ENCODE peak calls at places on chromosomes 3 and 15, in seven cellular contexts. A is heart right ventricle, L is MM.1S, N is ascending aorta, C is DND-41, I is upper lobe of left lung, J is GM23338. K is an unnamed sample.

GRCh38 chr3:24343084-24343783 is 151.4 kb downstream of the THRB start:
- DNase-seq in L (no peak), C (no peak), I (no peak), N (no peak), J (no peak), A (no peak), K (no peak)

GRCh38 chr15:88061452-88061851 is 195.1 kb downstream of the NTRK3 start:
- DNase-seq in N (no peak), J (no peak), C (no peak), L (no peak), A (no peak), I (no peak), K (no peak)

GRCh38 chr15:95162967-95163531 is 931.7 kb downstream of the MCTP2 start:
- DNase-seq in J (no peak), I (no peak), A (no peak), N (peak; percentile 68), L (no peak), C (no peak), K (peak; percentile 8)

GRCh38 chr3:43691120-43692002 is 623 bp downstream of the ABHD5 start:
- DNase-seq in C (peak; percentile 45), N (peak; percentile 85), J (peak; percentile 93), L (peak; percentile 58), A (peak; percentile 63), I (peak; percentile 90), K (peak; percentile 24)

GRCh38 chr15:74791667-74792066 is 9.8 kb downstream of the CSK start:
- DNase-seq in A (no peak), J (no peak), I (no peak), L (no peak), C (no peak), N (no peak), K (no peak)

GRCh38 chr3:184348057-184348382 is 10.6 kb downstream of the FAM131A start:
- DNase-seq in A (no peak), N (no peak), C (no peak), J (no peak), I (no peak), L (no peak), K (no peak)

GRCh38 chr3:98763076-98763475 is at the start of gene ST3GAL6:
- DNase-seq in L (no peak), I (peak; percentile 74), J (no peak), C (no peak), N (peak; percentile 76), A (no peak), K (peak; percentile 58)

GRCh38 chr3:127679534-127680145 is 6.9 kb downstream of the ABTB1 start:
- DNase-seq in N (peak; percentile 61), J (peak; percentile 68), I (peak; percentile 17), C (no peak), L (no peak), A (no peak), K (no peak)

GRCh38 chr15:31228980-31229826 is 97.4 kb upstream of the KLF13 start:
- DNase-seq in N (no peak), C (no peak), J (peak; percentile 29), I (peak; percentile 87), L (peak; percentile 90), A (no peak), K (no peak)

GRCh38 chr3:112773864-112774263 is 72.8 kb downstream of the CD200R1L start:
- DNase-seq in I (no peak), A (no peak), L (peak; percentile 99), N (no peak), C (no peak), J (no peak), K (peak; percentile 52)

GRCh38 chr3:52829906-52830463 is 487 bp downstream of the ITIH4 start:
- DNase-seq in C (no peak), N (no peak), L (no peak), J (no peak), A (no peak), I (no peak), K (no peak)

GRCh38 chr15:63054985-63055384 is 12.4 kb downstream of the TPM1 start:
- DNase-seq in I (no peak), L (no peak), C (no peak), A (no peak), N (no peak), J (no peak), K (no peak)

GRCh38 chr3:63631670-63632069 is 20.8 kb upstream of the SNTN start:
- DNase-seq in C (no peak), A (no peak), L (no peak), I (no peak), J (no peak), N (no peak), K (no peak)

GRCh38 chr3:54951405-54951804 is 23.5 kb upstream of the LRTM1 start:
- DNase-seq in I (peak; percentile 36), L (no peak), A (peak; percentile 75), C (peak; percentile 10), J (peak; percentile 77), N (peak; percentile 73), K (peak; percentile 92)

GRCh38 chr15:66775127-66776105 is 73.4 kb downstream of the SMAD6 start:
- DNase-seq in C (no peak), L (no peak), J (no peak), A (peak; percentile 54), I (no peak), N (no peak), K (peak; percentile 31)

GRCh38 chr15:35980719-35981118 is 434.8 kb upstream of the DPH6 start:
- DNase-seq in I (no peak), L (no peak), J (no peak), N (no peak), A (no peak), C (no peak), K (peak; percentile 16)

GRCh38 chr3:38829404-38829803 is 13.4 kb upstream of the SCN10A start:
- DNase-seq in N (peak; percentile 72), C (no peak), J (no peak), A (peak; percentile 15), I (no peak), L (no peak), K (peak; percentile 89)

GRCh38 chr3:163129287-163129686 is 1632.7 kb downstream of the OTOL1 start:
- DNase-seq in L (no peak), A (no peak), I (no peak), J (no peak), N (no peak), C (peak; percentile 64), K (no peak)

GRCh38 chr3:43286886-43287301 is 554 bp downstream of the SNRK start:
- DNase-seq in L (peak; percentile 36), A (no peak), C (peak; percentile 20), I (no peak), J (peak; percentile 43), N (no peak), K (no peak)

GRCh38 chr3:27357665-27358258 is 11.4 kb downstream of the NEK10 start:
- DNase-seq in A (no peak), I (peak; percentile 58), C (peak; percentile 57), N (no peak), J (peak; percentile 82), L (peak; percentile 71), K (peak; percentile 51)

GRCh38 chr15:62549345-62549970 is 384.4 kb upstream of the C2CD4B start:
- DNase-seq in I (no peak), J (peak; percentile 64), A (no peak), L (peak; percentile 27), C (peak; percentile 27), N (no peak), K (peak; percentile 42)

GRCh38 chr3:120080836-120081235 is 13.4 kb downstream of the GSK3B start:
- DNase-seq in J (no peak), I (no peak), N (no peak), A (no peak), L (no peak), C (no peak), K (no peak)

GRCh38 chr3:13563911-13564310 is 15.0 kb downstream of the FBLN2 start:
- DNase-seq in L (no peak), I (no peak), N (no peak), C (no peak), A (no peak), J (no peak), K (no peak)

GRCh38 chr3:181066688-181067087 is 77.2 kb upstream of the DNAJC19 start:
- DNase-seq in L (no peak), I (no peak), C (no peak), J (no peak), N (no peak), A (no peak), K (no peak)

GRCh38 chr3:100877286-100877685 is 115.9 kb downstream of the ABI3BP start:
- DNase-seq in I (no peak), C (no peak), L (no peak), N (no peak), A (no peak), J (no peak), K (no peak)

DNA sequence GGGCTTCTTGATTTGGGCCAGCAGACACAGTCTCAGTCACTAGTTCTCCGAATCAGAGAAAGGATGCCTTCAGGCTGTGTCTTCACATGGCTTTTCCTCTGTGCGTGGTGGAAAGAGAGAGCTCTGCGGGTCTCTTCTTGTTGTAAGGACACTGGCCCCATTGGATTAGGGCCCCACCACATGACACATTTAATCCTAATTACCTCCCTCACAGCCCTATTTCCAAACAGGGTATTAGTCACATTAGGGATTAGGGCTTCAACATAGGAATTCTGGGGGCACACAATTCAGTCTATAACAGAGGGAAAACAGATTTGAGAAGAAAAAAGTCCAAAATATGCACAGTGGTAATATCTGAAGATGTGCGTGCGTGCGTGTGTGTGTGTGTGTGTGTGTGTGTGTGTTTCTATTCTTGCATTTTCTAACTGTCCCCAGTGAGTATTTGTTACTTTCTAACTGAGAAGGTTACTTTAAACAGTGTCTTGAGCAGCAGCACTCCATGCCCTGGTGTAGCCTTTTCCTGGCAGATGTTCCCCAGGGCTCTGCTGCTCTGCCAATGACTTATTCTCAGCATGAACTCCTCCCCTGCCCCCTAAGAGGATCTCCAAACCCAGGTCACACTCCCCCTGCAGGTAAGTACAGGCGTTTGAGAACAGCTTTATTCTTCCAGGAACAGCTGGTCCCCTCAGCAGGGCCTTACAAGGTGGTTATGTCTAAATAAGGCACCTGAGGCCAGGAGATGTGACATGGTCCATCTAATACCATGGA is 72.9 kb downstream of the RPL39L start:
- DNase-seq in A (no peak), J (peak; percentile 94), N (no peak), I (peak; percentile 42), C (no peak), L (peak; percentile 94), K (peak; percentile 40)
- TF ChIP-seq CTCF in A (no peak), J (peak; percentile 74), N (no peak), I (no peak), C (peak; percentile 15), L (peak; percentile 86), K (peak; percentile 26)

DNA sequence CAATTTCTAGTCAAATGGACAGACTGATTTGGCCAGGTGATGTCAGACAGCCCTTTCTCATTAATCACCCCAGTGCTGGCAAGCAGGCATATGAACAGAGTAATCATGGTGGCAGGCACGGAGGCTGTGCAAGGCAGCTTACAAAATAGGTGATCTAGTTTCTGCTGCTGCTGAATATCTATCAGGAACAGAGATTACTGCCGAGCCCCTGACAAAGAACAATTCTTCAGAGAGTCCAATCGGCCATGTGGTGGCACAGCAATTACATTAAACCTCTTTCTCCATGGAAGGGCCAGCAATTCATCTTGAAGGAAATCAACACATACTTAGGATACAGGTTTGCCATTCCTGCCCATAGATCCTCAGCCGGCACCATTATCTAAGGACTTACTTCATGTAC is 32.3 kb upstream of the THBS1 start:
- DNase-seq in C (no peak), I (no peak), N (no peak), J (no peak), A (no peak), L (no peak), K (no peak)
- H3K4me3 ChIP-seq in C (no peak overlapping the region), I (no peak overlapping the region), N (no peak overlapping the region), J (no peak overlapping the region), A (no peak overlapping the region), L (no peak overlapping the region), K (no peak overlapping the region)

GRCh38 chr3:129636082-129636481 is 29.6 kb upstream of the PLXND1 start:
- DNase-seq in J (no peak), N (no peak), I (no peak), A (no peak), L (no peak), C (no peak), K (no peak)
- TF ChIP-seq CTCF in J (no peak), N (no peak), I (no peak), A (no peak), L (no peak), C (no peak), K (no peak)

GRCh38 chr3:150041877-150042276 is 71.2 kb upstream of the PFN2 start:
- DNase-seq in C (no peak), N (no peak), A (no peak), J (no peak), L (no peak), I (no peak), K (no peak)
- H3K4me3 ChIP-seq in C (no peak overlapping the region), N (no peak overlapping the region), A (no peak overlapping the region), J (no peak overlapping the region), L (no peak overlapping the region), I (no peak overlapping the region), K (no peak overlapping the region)